ENCODE peak calls at places on chromosomes 13 and 19, in five cellular contexts. F is IMR-90; L is stomach; V is neural progenitor cell; T is CD8-positive, alpha-beta memory T cell. D is an unnamed sample.

GRCh38 chr13:94280357-94280756 is 199.1 kb downstream of the DCT start:
- DNase-seq in L (no peak), T (no peak), F (peak), V (no peak), D (no peak)

GRCh38 chr13:57345526-57345925 is 178.5 kb downstream of the PRR20E start:
- DNase-seq in F (no peak), T (no peak), L (no peak), V (no peak), D (no peak)

GRCh38 chr19:45975296-45975695 is 1.6 kb upstream of the NOVA2 start:
- DNase-seq in T (no peak), V (peak), L (no peak), F (no peak), D (no peak)

GRCh38 chr13:99299545-99300341 is 7.5 kb downstream of the GPR183 start:
- DNase-seq in T (no peak), F (no peak), L (no peak), V (no peak), D (peak)

GRCh38 chr13:24923305-24923640 is 159.3 kb downstream of the RNF17 start:
- DNase-seq in F (peak), V (no peak), L (no peak), T (peak), D (peak)

GRCh38 chr19:45099465-45100201 is 6.7 kb downstream of the PPP1R37 start:
- DNase-seq in V (peak), F (peak), T (no peak), L (peak), D (no peak)

GRCh38 chr13:113726961-113727411 is 32.0 kb upstream of the TMEM255B start:
- DNase-seq in L (no peak), V (no peak), F (peak), T (no peak), D (no peak)

GRCh38 chr13:45231722-45232121 is 30.9 kb upstream of the KCTD4 start:
- DNase-seq in T (no peak), F (peak), L (no peak), V (no peak), D (no peak)

GRCh38 chr19:6056801-6057650 is 53.3 kb downstream of the RFX2 start:
- DNase-seq in T (no peak), V (no peak), F (peak), L (peak), D (peak)

GRCh38 chr13:34435338-34435737 is 506.7 kb upstream of the NBEA start:
- DNase-seq in F (no peak), V (no peak), L (no peak), T (no peak), D (no peak)

GRCh38 chr13:39531646-39532045 is 71.3 kb downstream of the LHFPL6 start:
- DNase-seq in F (peak), V (no peak), L (no peak), T (no peak), D (no peak)

GRCh38 chr13:95704510-95704909 is 27.6 kb downstream of the DNAJC3 start:
- DNase-seq in F (no peak), T (no peak), V (no peak), L (no peak), D (no peak)

GRCh38 chr19:46350029-46350757 is 3.3 kb downstream of the PPP5C start:
- DNase-seq in F (no peak), L (no peak), V (no peak), T (no peak), D (no peak)

GRCh38 chr19:42433503-42434260 is 6.5 kb upstream of the LIPE start:
- DNase-seq in T (peak), F (peak), L (peak), V (peak), D (peak)